ENCODE peak calls at places on chromosomes 7 and 10, in seven cellular contexts. One of them, this sample, is unnamed.

GRCh38 chr7:71206183-71206582 is 74.2 kb downstream of the GALNT17 start:
- DNase-seq in memory B cell: no peak
- DNase-seq in GM10248: no peak
- DNase-seq in kidney tubule cell: no peak
- DNase-seq in midbrain: no peak
- DNase-seq in choroid plexus epithelial cell: no peak
- DNase-seq in T-helper 1 cell: no peak
- DNase-seq in this sample: no peak

GRCh38 chr7:140475747-140476333 is 3.5 kb downstream of the MKRN1 start:
- DNase-seq in memory B cell: peak
- DNase-seq in GM10248: peak
- DNase-seq in kidney tubule cell: peak
- DNase-seq in midbrain: peak
- DNase-seq in choroid plexus epithelial cell: peak
- DNase-seq in T-helper 1 cell: no peak
- DNase-seq in this sample: no peak

GRCh38 chr10:96991313-96991841 is 159.3 kb downstream of the LCOR start:
- DNase-seq in memory B cell: no peak
- DNase-seq in GM10248: no peak
- DNase-seq in kidney tubule cell: peak
- DNase-seq in midbrain: no peak
- DNase-seq in choroid plexus epithelial cell: peak
- DNase-seq in T-helper 1 cell: no peak
- DNase-seq in this sample: no peak

GRCh38 chr7:157033483-157034473 is 23.3 kb upstream of the MNX1 start:
- DNase-seq in memory B cell: no peak
- DNase-seq in GM10248: no peak
- DNase-seq in kidney tubule cell: no peak
- DNase-seq in midbrain: no peak
- DNase-seq in choroid plexus epithelial cell: no peak
- DNase-seq in T-helper 1 cell: no peak
- DNase-seq in this sample: no peak

GRCh38 chr10:125707852-125708468 is 11.5 kb upstream of the EDRF1 start:
- DNase-seq in memory B cell: no peak
- DNase-seq in GM10248: no peak
- DNase-seq in kidney tubule cell: peak
- DNase-seq in midbrain: no peak
- DNase-seq in choroid plexus epithelial cell: peak
- DNase-seq in T-helper 1 cell: no peak
- DNase-seq in this sample: no peak

GRCh38 chr7:41915861-41916260 is 213.0 kb upstream of the INHBA start:
- DNase-seq in memory B cell: no peak
- DNase-seq in GM10248: no peak
- DNase-seq in kidney tubule cell: peak
- DNase-seq in midbrain: no peak
- DNase-seq in choroid plexus epithelial cell: no peak
- DNase-seq in T-helper 1 cell: no peak
- DNase-seq in this sample: no peak

GRCh38 chr7:41978858-41979257 is 258.2 kb downstream of the GLI3 start:
- DNase-seq in memory B cell: no peak
- DNase-seq in GM10248: no peak
- DNase-seq in kidney tubule cell: no peak
- DNase-seq in midbrain: no peak
- DNase-seq in choroid plexus epithelial cell: no peak
- DNase-seq in T-helper 1 cell: no peak
- DNase-seq in this sample: no peak

GRCh38 chr10:88389456-88389855 is 193.7 kb downstream of the RNLS start:
- DNase-seq in memory B cell: peak
- DNase-seq in GM10248: no peak
- DNase-seq in kidney tubule cell: peak
- DNase-seq in midbrain: peak
- DNase-seq in choroid plexus epithelial cell: peak
- DNase-seq in T-helper 1 cell: no peak
- DNase-seq in this sample: no peak

GRCh38 chr10:100775346-100775745 is 30.0 kb downstream of the PAX2 start:
- DNase-seq in memory B cell: no peak
- DNase-seq in GM10248: no peak
- DNase-seq in kidney tubule cell: peak
- DNase-seq in midbrain: no peak
- DNase-seq in choroid plexus epithelial cell: no peak
- DNase-seq in T-helper 1 cell: no peak
- DNase-seq in this sample: no peak

GRCh38 chr7:25860206-25860881 is 291.7 kb upstream of the NFE2L3 start:
- DNase-seq in memory B cell: no peak
- DNase-seq in GM10248: no peak
- DNase-seq in kidney tubule cell: no peak
- DNase-seq in midbrain: no peak
- DNase-seq in choroid plexus epithelial cell: peak
- DNase-seq in T-helper 1 cell: no peak
- DNase-seq in this sample: no peak

GRCh38 chr7:135670179-135670578 is 7.9 kb downstream of the STMP1 start:
- DNase-seq in memory B cell: no peak
- DNase-seq in GM10248: no peak
- DNase-seq in kidney tubule cell: peak
- DNase-seq in midbrain: no peak
- DNase-seq in choroid plexus epithelial cell: peak
- DNase-seq in T-helper 1 cell: no peak
- DNase-seq in this sample: no peak

GRCh38 chr10:7565871-7566270 is 100.9 kb downstream of the ITIH5 start:
- DNase-seq in memory B cell: no peak
- DNase-seq in GM10248: no peak
- DNase-seq in kidney tubule cell: no peak
- DNase-seq in midbrain: no peak
- DNase-seq in choroid plexus epithelial cell: no peak
- DNase-seq in T-helper 1 cell: no peak
- DNase-seq in this sample: no peak

GRCh38 chr10:88259381-88259780 is 323.7 kb downstream of the RNLS start:
- DNase-seq in memory B cell: no peak
- DNase-seq in GM10248: no peak
- DNase-seq in kidney tubule cell: no peak
- DNase-seq in midbrain: no peak
- DNase-seq in choroid plexus epithelial cell: no peak
- DNase-seq in T-helper 1 cell: no peak
- DNase-seq in this sample: no peak